ENCODE peak calls at places on chromosome 13, in seven cellular contexts. G is transverse colon, L is stomach, Y is GM23338, V is sigmoid colon, K is H1, J is spleen. F is an unnamed sample. For H3K36me3, the result is how much of the 10 kb centered on the place peaks cover.

GRCh38 chr13:82961757-82962156 is 920.5 kb downstream of the SLITRK1 start:
- DNase-seq in K (no peak), J (no peak), V (no peak), L (no peak), Y (no peak), G (no peak), F (no peak)

GRCh38 chr13:95156208-95156607 is 145.0 kb downstream of the ABCC4 start:
- DNase-seq in J (no peak), G (no peak), K (no peak), L (no peak), V (no peak), Y (no peak), F (no peak)

GRCh38 chr13:45409993-45410392 is 8.2 kb downstream of the SLC25A30 start:
- DNase-seq in L (no peak), Y (no peak), V (no peak), K (no peak), J (no peak), G (no peak), F (no peak)

GRCh38 chr13:55199132-55199531 is 1941.6 kb upstream of the PRR20A start:
- DNase-seq in Y (peak), J (no peak), K (no peak), L (no peak), G (no peak), V (no peak), F (no peak)

GRCh38 chr13:79519252-79519651 is 38.3 kb downstream of the NDFIP2 start:
- DNase-seq in Y (no peak), J (no peak), G (no peak), V (no peak), L (no peak), K (no peak), F (no peak)

GRCh38 chr13:65966991-65967451 is 1263.1 kb downstream of the PCDH9 start:
- DNase-seq in V (no peak), Y (peak), K (peak), L (no peak), J (no peak), G (no peak), F (no peak)

GRCh38 chr13:27528908-27529307 is 78.5 kb upstream of the MTIF3 start:
- DNase-seq in V (no peak), Y (no peak), G (no peak), K (no peak), J (no peak), L (no peak), F (no peak)

GRCh38 chr13:50901701-50902100 is 7.9 kb upstream of the RNASEH2B start:
- DNase-seq in J (no peak), G (no peak), K (no peak), Y (no peak), L (no peak), V (no peak), F (no peak)

GRCh38 chr13:44365008-44365407 is 8.6 kb upstream of the SERP2 start:
- DNase-seq in V (no peak), G (no peak), L (no peak), K (no peak), Y (no peak), J (no peak), F (no peak)

GRCh38 chr13:27997904-27998522 is 9.5 kb upstream of the URAD start:
- DNase-seq in V (no peak), Y (peak), G (peak), J (no peak), K (no peak), L (peak), F (no peak)

GRCh38 chr13:29524176-29524575 is 71.3 kb downstream of the SLC7A1 start:
- DNase-seq in V (no peak), L (no peak), Y (no peak), J (no peak), G (no peak), K (no peak), F (no peak)

GRCh38 chr13:83184819-83185218 is 697.5 kb downstream of the SLITRK1 start:
- DNase-seq in G (no peak), K (no peak), L (no peak), J (no peak), Y (no peak), V (no peak), F (no peak)

GRCh38 chr13:61664821-61665705 is 249.4 kb upstream of the PCDH20 start:
- DNase-seq in V (no peak), G (no peak), Y (no peak), L (peak), J (peak), K (no peak), F (no peak)

GRCh38 chr13:53250272-53250875 is 221.8 kb downstream of the OLFM4 start:
- DNase-seq in L (no peak), K (no peak), Y (peak), V (no peak), G (no peak), J (no peak), F (no peak)

GRCh38 chr13:77507931-77508776 is 27.4 kb upstream of the SCEL start:
- DNase-seq in J (no peak), V (no peak), K (no peak), Y (no peak), G (no peak), L (no peak), F (no peak)

GRCh38 chr13:80572308-80572676 is 231.4 kb upstream of the SPRY2 start:
- DNase-seq in Y (no peak), L (no peak), V (no peak), K (no peak), J (no peak), G (no peak), F (no peak)

GRCh38 chr13:79901336-79901735 is 420.4 kb downstream of the NDFIP2 start:
- DNase-seq in Y (peak), L (no peak), G (no peak), J (no peak), V (no peak), K (no peak), F (no peak)

GRCh38 chr13:75324413-75324940 is 157.5 kb downstream of the TBC1D4 start:
- DNase-seq in Y (no peak), J (no peak), L (no peak), K (no peak), V (no peak), G (no peak), F (no peak)

GRCh38 chr13:97321616-97322321 is 99.6 kb downstream of the MBNL2 start:
- DNase-seq in J (no peak), G (no peak), K (no peak), V (no peak), L (no peak), Y (no peak), F (no peak)

GRCh38 chr13:32905864-32906180 is 110.4 kb upstream of the KL start:
- DNase-seq in J (no peak), L (no peak), Y (no peak), K (no peak), G (peak), V (peak), F (no peak)

GRCh38 chr13:48078251-48078656 is 16.6 kb downstream of the MED4 start:
- DNase-seq in L (no peak), G (peak), K (no peak), Y (peak), J (no peak), V (no peak), F (no peak)

GRCh38 chr13:19836472-19836871 is 27.0 kb downstream of the ZMYM5 start:
- DNase-seq in L (no peak), Y (no peak), J (no peak), V (no peak), G (no peak), K (no peak), F (no peak)

GRCh38 chr13:43154839-43155238 is 131.5 kb downstream of the DNAJC15 start:
- DNase-seq in J (no peak), G (no peak), L (no peak), K (no peak), Y (no peak), V (no peak), F (no peak)

GRCh38 chr13:75792526-75793187 is 156.5 kb downstream of the LMO7 start:
- DNase-seq in L (no peak), K (no peak), Y (no peak), G (peak), V (no peak), J (no peak), F (no peak)

GRCh38 chr13:70568571-70568970 is 460.3 kb upstream of the KLHL1 start:
- DNase-seq in Y (peak), L (no peak), G (no peak), V (no peak), K (no peak), J (no peak), F (no peak)

GRCh38 chr13:44506719-44507118 is 69.4 kb downstream of the TSC22D1 start:
- DNase-seq in V (no peak), L (no peak), K (no peak), G (no peak), J (no peak), Y (no peak), F (no peak)

GRCh38 chr13:59337070-59337469 is 826.7 kb downstream of the DIAPH3 start:
- DNase-seq in K (no peak), L (no peak), G (no peak), J (no peak), V (no peak), Y (no peak), F (no peak)

GRCh38 chr13:96816261-96816660 is 178.0 kb downstream of the OXGR1 start:
- DNase-seq in K (no peak), L (no peak), V (no peak), J (no peak), Y (no peak), G (no peak), F (no peak)

GRCh38 chr13:106484755-106485193 is 50.7 kb downstream of the EFNB2 start:
- DNase-seq in V (peak), G (no peak), Y (no peak), K (no peak), J (no peak), L (no peak), F (no peak)

GRCh38 chr13:108342369-108343289 is 73.1 kb downstream of the TNFSF13B start:
- DNase-seq in G (no peak), L (no peak), J (no peak), Y (peak), K (no peak), V (no peak), F (no peak)

GRCh38 chr13:28199089-28199488 is 60.7 kb downstream of the PAN3 start:
- DNase-seq in L (no peak), G (no peak), J (no peak), K (no peak), V (no peak), Y (peak), F (no peak)

GRCh38 chr13:58935689-58936088 is 1228.0 kb downstream of the DIAPH3 start:
- DNase-seq in G (no peak), Y (no peak), J (peak), L (no peak), V (no peak), K (no peak), F (no peak)

GRCh38 chr13:31518666-31519065 is 220.7 kb upstream of the RXFP2 start:
- DNase-seq in Y (no peak), L (no peak), K (no peak), V (no peak), J (no peak), G (no peak), F (no peak)

GRCh38 chr13:113938716-113939115 is 35.2 kb downstream of the C13orf46 start:
- DNase-seq in Y (no peak), G (no peak), L (no peak), J (no peak), V (no peak), K (no peak), F (no peak)

GRCh38 chr13:100648354-100648753 is 26.2 kb downstream of the TMTC4 start:
- DNase-seq in J (no peak), G (no peak), L (no peak), Y (no peak), K (no peak), V (no peak), F (no peak)

DNA sequence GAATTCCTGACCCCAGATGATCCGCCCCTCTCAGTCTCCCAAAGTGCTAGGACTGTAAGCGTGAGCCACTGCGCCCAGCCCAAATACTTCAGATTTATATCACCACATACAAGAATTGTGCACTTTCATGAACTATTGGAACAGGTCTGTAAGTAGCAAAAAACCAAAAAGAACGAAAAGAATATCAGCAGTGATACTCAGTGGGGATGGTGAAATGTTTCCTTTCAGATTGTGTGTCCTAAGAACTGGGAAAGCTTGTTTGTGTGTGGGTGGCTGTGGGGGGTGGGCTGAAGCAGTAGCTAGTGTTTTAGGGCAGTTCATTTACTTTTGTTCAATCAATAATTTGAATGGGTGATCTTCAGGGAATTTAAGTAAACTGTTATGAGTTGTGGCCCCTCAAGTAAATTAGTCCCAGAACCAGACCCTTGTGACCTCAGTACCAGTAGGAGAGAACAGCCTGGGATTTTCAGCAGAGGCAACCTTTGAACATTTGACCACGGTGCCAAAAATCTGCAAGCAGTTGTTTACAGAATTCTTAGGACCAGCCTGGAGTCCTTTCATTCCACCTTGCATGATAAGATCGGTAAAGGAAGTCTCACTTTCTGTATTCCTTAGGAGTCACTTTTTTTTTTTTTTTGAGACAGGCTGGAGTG is 106.6 kb downstream of the LRCH1 start:
- DNase-seq in L (peak), Y (no peak), K (no peak), G (no peak), V (no peak), J (no peak), F (no peak)
- TF ChIP-seq POLR2AphosphoS5 in L (no peak), Y (no peak), K (no peak), G (no peak), V (no peak), J (no peak), F (no peak)

GRCh38 chr13:23339225-23339624 is 94.3 kb downstream of the SACS start:
- DNase-seq in G (no peak), V (no peak), J (no peak), K (no peak), Y (no peak), L (no peak), F (no peak)
- H3K36me3 ChIP-seq in G (under half), V (under half), J (under half), K (under half), Y (under half), L (under half), F (under half)

GRCh38 chr13:56755181-56755580 is 385.5 kb upstream of the PRR20A start:
- DNase-seq in J (no peak), V (no peak), L (no peak), K (no peak), G (no peak), Y (peak), F (no peak)
- TF ChIP-seq CTCF in J (no peak), V (no peak), L (no peak), K (peak), G (no peak), Y (peak), F (no peak)

DNA sequence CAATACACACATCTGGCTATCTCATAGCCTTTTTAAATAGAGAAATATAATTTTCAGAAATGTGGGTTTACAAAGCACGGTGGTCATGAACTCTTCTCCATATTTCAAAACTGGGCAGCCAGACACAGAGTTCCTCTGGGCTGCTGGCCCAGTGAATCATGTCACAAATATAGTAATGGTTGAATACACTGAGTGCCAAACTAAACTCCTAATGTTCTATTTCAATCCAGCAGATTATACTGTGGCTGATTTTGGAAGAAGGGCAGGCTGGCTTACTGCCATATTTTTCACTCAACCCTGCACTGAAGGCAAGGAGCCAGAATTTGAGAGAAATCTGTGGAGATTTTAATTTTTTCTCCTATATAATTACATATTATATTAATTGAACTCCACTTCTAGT is 17.1 kb upstream of the PRR20A start:
- DNase-seq in K (no peak), G (no peak), L (no peak), J (no peak), V (no peak), Y (no peak), F (no peak)
- TF ChIP-seq POLR2AphosphoS5 in K (no peak), G (no peak), L (no peak), J (no peak), V (no peak), Y (no peak), F (no peak)

DNA sequence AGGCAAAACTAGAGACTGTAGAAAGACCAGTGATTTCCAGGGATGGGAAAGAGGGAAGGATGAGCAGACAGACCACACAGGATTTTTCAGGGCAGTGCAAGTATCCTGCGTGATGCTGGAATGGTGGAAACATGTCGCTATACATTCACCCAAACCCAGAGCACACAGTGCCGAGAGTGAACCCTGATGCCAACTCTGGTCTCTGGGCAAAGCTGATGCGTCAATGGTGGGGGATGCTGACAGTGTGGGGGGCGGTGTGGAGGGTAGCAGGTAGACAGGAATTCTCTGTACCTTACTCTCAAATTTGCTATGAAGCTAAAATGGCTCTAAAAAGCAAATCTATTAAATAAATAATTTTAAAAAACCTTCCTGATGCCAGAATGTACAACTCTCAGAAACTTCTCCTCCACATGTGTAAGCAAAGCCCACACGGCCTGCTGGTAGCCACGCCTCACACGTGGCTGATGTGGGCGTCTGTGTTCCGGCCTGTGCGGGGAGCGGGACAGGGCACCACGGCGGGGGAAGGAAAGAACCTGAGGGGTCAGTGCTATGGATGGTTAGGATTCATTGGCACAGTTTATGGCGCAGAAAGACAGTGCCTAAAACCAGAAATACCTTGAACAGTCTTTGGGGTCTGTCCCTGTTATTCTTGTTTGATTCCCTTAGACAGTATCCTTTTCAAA is 23.9 kb downstream of the CARS2 start:
- DNase-seq in Y (no peak), V (no peak), G (no peak), K (no peak), J (peak), L (no peak), F (no peak)
- H3K36me3 ChIP-seq in Y (under half), V (under half), G (under half), K (under half), J (half or more), L (under half), F (under half)

GRCh38 chr13:67137044-67137735 is 92.9 kb downstream of the PCDH9 start:
- DNase-seq in J (no peak), V (no peak), K (no peak), L (no peak), G (no peak), Y (no peak), F (no peak)

GRCh38 chr13:67136157-67136556 is 94.0 kb downstream of the PCDH9 start:
- DNase-seq in K (no peak), J (no peak), G (no peak), V (no peak), Y (no peak), L (no peak), F (no peak)

GRCh38 chr13:67140006-67140405 is 90.1 kb downstream of the PCDH9 start:
- DNase-seq in Y (no peak), L (no peak), V (no peak), G (no peak), J (no peak), K (no peak), F (no peak)

GRCh38 chr13:67138937-67139336 is 91.2 kb downstream of the PCDH9 start:
- DNase-seq in K (no peak), V (no peak), G (no peak), Y (no peak), L (no peak), J (no peak), F (no peak)

GRCh38 chr13:67139551-67139950 is 90.6 kb downstream of the PCDH9 start:
- DNase-seq in G (no peak), V (no peak), Y (no peak), K (no peak), J (no peak), L (no peak), F (no peak)
- TF ChIP-seq CTCF in G (no peak), V (no peak), Y (no peak), K (no peak), J (no peak), L (no peak), F (no peak)

GRCh38 chr13:92259523-92259922 is 861.1 kb downstream of the GPC5 start:
- DNase-seq in L (no peak), V (no peak), G (no peak), J (no peak), Y (no peak), K (no peak), F (no peak)
- TF ChIP-seq POLR2AphosphoS5 in L (no peak), V (no peak), G (no peak), J (no peak), Y (no peak), K (no peak), F (no peak)

GRCh38 chr13:98796191-98796590 is 43.7 kb upstream of the SLC15A1 start:
- DNase-seq in G (no peak), J (no peak), L (no peak), K (no peak), V (no peak), Y (no peak), F (no peak)
- H3K36me3 ChIP-seq in G (under half), J (half or more), L (under half), K (under half), V (under half), Y (under half), F (under half)

F was measured in breast epithelium.